ENCODE peak calls at places on chromosomes 5 and 9, in eight cellular contexts. P is stimulated activated CD4-positive, alpha-beta T cell treated with anti-CD3 and anti-CD28 coated beads, Interleukin-12 subunit alpha, Interleukin-12 subunit beta, amount 100 ng/mL, for 48 hours; X is AG09319; D is CD4-positive, alpha-beta T cell; B is activated CD4-positive, CD25-positive, alpha-beta regulatory T cell; V is stimulated activated CD8-positive, alpha-beta memory T cell treated with anti-CD3 and anti-CD28 coated beads, Interleukin-12 subunit alpha, Interleukin-12 subunit beta, amount 100 ng/mL, for 1 hour; Z is activated CD4-positive, alpha-beta T cell treated with anti-CD3 and anti-CD28 coated beads, Interleukin-2, amount 10 ng/mL, durations not matched to agents 7 days and 5 days; T is A172. L is an unnamed sample.

GRCh38 chr5:131514316-131515275 is 120.4 kb downstream of the RAPGEF6 start:
- DNase-seq in P (no peak), X (no peak), D (no peak), B (no peak), V (no peak), Z (peak; percentile 40), T (peak; percentile 37), L (peak; percentile 75)

GRCh38 chr5:165673499-165673898 is 2168.1 kb downstream of the MAT2B start:
- DNase-seq in P (no peak), X (no peak), D (no peak), B (no peak), V (no peak), Z (no peak), T (no peak), L (no peak)

GRCh38 chr9:101536938-101537337 is 3.3 kb downstream of the RNF20 start:
- DNase-seq in P (no peak), X (no peak), D (no peak), B (no peak), V (no peak), Z (peak; percentile 47), T (peak; percentile 30), L (peak; percentile 55)

GRCh38 chr5:122126177-122126701 is 3.1 kb upstream of the ZNF474 start:
- DNase-seq in P (no peak), X (peak; percentile 36), D (no peak), B (no peak), V (no peak), Z (no peak), T (peak; percentile 9), L (no peak)

GRCh38 chr9:124399323-124399962 is 15.8 kb downstream of the PSMB7 start:
- DNase-seq in P (no peak), X (no peak), D (no peak), B (no peak), V (no peak), Z (no peak), T (no peak), L (no peak)

GRCh38 chr5:30279237-30279636 is 914.2 kb upstream of the CDH6 start:
- DNase-seq in P (no peak), X (no peak), D (no peak), B (no peak), V (no peak), Z (no peak), T (peak; percentile 76), L (no peak)

GRCh38 chr9:16236882-16237281 is 633.6 kb downstream of the BNC2 start:
- DNase-seq in P (no peak), X (no peak), D (no peak), B (no peak), V (no peak), Z (no peak), T (no peak), L (no peak)

GRCh38 chr5:17619353-17619752 is 9.2 kb downstream of the TAF11L12 start:
- DNase-seq in P (no peak), X (no peak), D (no peak), B (no peak), V (no peak), Z (no peak), T (no peak), L (no peak)

GRCh38 chr9:4371108-4371507 is 71.2 kb upstream of the GLIS3 start:
- DNase-seq in P (no peak), X (peak; percentile 44), D (no peak), B (no peak), V (no peak), Z (no peak), T (peak; percentile 81), L (peak; percentile 74)

GRCh38 chr9:138069731-138070456 is 192.3 kb downstream of the CACNA1B start:
- DNase-seq in P (no peak), X (no peak), D (peak; percentile 22), B (no peak), V (no peak), Z (no peak), T (no peak), L (no peak)

GRCh38 chr9:134983094-134983493 is 65.4 kb upstream of the FCN1 start:
- DNase-seq in P (no peak), X (no peak), D (peak; percentile 21), B (no peak), V (no peak), Z (no peak), T (no peak), L (peak; percentile 37)

GRCh38 chr5:26740182-26740581 is 298.2 kb downstream of the CDH9 start:
- DNase-seq in P (no peak), X (no peak), D (no peak), B (no peak), V (no peak), Z (no peak), T (no peak), L (no peak)

GRCh38 chr5:172114875-172115422 is 73.1 kb downstream of the STK10 start:
- DNase-seq in P (peak; percentile 83), X (no peak), D (peak; percentile 57), B (peak; percentile 46), V (peak; percentile 53), Z (peak; percentile 78), T (no peak), L (peak; percentile 40)

GRCh38 chr5:133147815-133148634 is 96.2 kb downstream of the HSPA4 start:
- DNase-seq in P (no peak), X (no peak), D (no peak), B (no peak), V (no peak), Z (no peak), T (no peak), L (no peak)

GRCh38 chr5:45385321-45386058 is 310.7 kb downstream of the HCN1 start:
- DNase-seq in P (no peak), X (peak; percentile 8), D (no peak), B (no peak), V (no peak), Z (no peak), T (peak; percentile 91), L (peak; percentile 97)

GRCh38 chr5:146291421-146292074 is 47.1 kb upstream of the POU4F3 start:
- DNase-seq in P (no peak), X (no peak), D (no peak), B (no peak), V (no peak), Z (peak; percentile 28), T (peak; percentile 67), L (peak; percentile 63)

GRCh38 chr9:4987996-4988421 is 2.9 kb downstream of the JAK2 start:
- DNase-seq in P (peak; percentile 36), X (peak; percentile 27), D (no peak), B (no peak), V (peak; percentile 45), Z (peak; percentile 80), T (peak; percentile 65), L (peak; percentile 87)

GRCh38 chr5:151622367-151623097 is 31.4 kb upstream of the FAT2 start:
- DNase-seq in P (no peak), X (no peak), D (no peak), B (no peak), V (no peak), Z (no peak), T (no peak), L (no peak)